ENCODE peak calls at places on chromosome 16, in six cellular contexts. E is H9, B is HCT116, W is B cell, V is ovary, K is GM13977. J is an unnamed sample.

GRCh38 chr16:55207679-55208294 is 116.2 kb upstream of the IRX6 start:
- DNase-seq in E (no peak), B (no peak), W (no peak), V (no peak), K (no peak), J (no peak)

GRCh38 chr16:47983999-47984580 is 171.7 kb downstream of the ABCC12 start:
- DNase-seq in E (no peak), B (no peak), W (no peak), V (no peak), K (no peak), J (no peak)

GRCh38 chr16:17921357-17921978 is 415.1 kb downstream of the NPIPA8 start:
- DNase-seq in E (peak), B (peak), W (peak), V (no peak), K (peak), J (no peak)

GRCh38 chr16:66524601-66525164 is 25.2 kb downstream of the TK2 start:
- DNase-seq in E (no peak), B (no peak), W (peak), V (no peak), K (peak), J (no peak)

GRCh38 chr16:75361936-75362335 is 71.4 kb downstream of the CFDP1 start:
- DNase-seq in E (no peak), B (no peak), W (no peak), V (no peak), K (no peak), J (no peak)

GRCh38 chr16:27920391-27920891 is 143.1 kb downstream of the GSG1L start:
- DNase-seq in E (peak), B (peak), W (no peak), V (no peak), K (no peak), J (no peak)

GRCh38 chr16:23974223-23974622 is 138.4 kb downstream of the PRKCB start:
- DNase-seq in E (peak), B (no peak), W (no peak), V (no peak), K (no peak), J (no peak)

GRCh38 chr16:85126731-85127662 is 14.7 kb upstream of the CIBAR2 start:
- DNase-seq in E (no peak), B (no peak), W (no peak), V (peak), K (no peak), J (peak)

GRCh38 chr16:3890091-3890490 is 9.6 kb upstream of the CREBBP start:
- DNase-seq in E (no peak), B (no peak), W (no peak), V (no peak), K (no peak), J (no peak)

GRCh38 chr16:30659507-30660423 is 1.5 kb downstream of the FBRS start:
- DNase-seq in E (no peak), B (no peak), W (peak), V (peak), K (peak), J (no peak)
- TF ChIP-seq CTCF in E (no peak), B (no peak), W (no peak), V (no peak), K (no peak), J (no peak)

DNA sequence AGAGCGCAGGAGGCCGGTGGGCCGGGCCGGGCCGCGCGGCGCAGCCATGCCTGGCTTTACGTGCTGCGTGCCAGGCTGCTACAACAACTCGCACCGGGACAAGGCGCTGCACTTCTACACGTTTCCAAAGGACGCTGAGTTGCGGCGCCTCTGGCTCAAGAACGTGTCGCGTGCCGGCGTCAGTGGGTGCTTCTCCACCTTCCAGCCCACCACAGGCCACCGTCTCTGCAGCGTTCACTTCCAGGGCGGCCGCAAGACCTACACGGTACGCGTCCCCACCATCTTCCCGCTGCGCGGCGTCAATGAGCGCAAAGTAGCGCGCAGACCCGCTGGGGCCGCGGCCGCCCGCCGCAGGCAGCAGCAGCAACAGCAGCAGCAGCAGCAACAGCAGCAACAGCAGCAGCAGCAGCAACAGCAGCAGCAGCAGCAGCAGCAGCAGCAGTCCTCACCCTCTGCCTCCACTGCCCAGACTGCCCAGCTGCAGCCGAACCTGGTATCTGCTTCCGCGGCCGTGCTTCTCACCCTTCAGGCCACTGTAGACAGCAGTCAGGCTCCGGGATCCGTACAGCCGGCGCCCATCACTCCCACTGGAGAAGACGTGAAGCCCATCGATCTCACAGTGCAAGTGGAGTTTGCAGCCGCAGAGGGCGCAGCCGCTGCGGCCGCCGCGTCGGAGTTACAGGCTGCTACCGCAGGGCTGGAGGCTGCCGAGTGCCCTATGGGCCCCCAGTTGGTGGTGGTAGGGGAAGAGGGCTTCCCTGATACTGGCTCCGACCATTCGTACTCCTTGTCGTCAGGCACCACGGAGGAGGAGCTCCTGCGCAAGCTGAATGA is 606 bp downstream of the THAP11 start:
- DNase-seq in E (peak), B (no peak), W (peak), V (peak), K (peak), J (no peak)
- TF ChIP-seq CTCF in E (peak), B (no peak), W (peak), V (no peak), K (peak), J (peak)

GRCh38 chr16:87303962-87304521 is 13.2 kb downstream of the C16orf95 start:
- DNase-seq in E (no peak), B (no peak), W (peak), V (no peak), K (no peak), J (no peak)

GRCh38 chr16:87303431-87303930 is 13.7 kb downstream of the C16orf95 start:
- DNase-seq in E (no peak), B (no peak), W (peak), V (no peak), K (no peak), J (no peak)

GRCh38 chr16:87304951-87305350 is 12.2 kb downstream of the C16orf95 start:
- DNase-seq in E (no peak), B (no peak), W (no peak), V (no peak), K (no peak), J (no peak)

GRCh38 chr16:87308826-87309225 is 8.4 kb downstream of the C16orf95 start:
- DNase-seq in E (no peak), B (no peak), W (peak), V (no peak), K (no peak), J (no peak)

DNA sequence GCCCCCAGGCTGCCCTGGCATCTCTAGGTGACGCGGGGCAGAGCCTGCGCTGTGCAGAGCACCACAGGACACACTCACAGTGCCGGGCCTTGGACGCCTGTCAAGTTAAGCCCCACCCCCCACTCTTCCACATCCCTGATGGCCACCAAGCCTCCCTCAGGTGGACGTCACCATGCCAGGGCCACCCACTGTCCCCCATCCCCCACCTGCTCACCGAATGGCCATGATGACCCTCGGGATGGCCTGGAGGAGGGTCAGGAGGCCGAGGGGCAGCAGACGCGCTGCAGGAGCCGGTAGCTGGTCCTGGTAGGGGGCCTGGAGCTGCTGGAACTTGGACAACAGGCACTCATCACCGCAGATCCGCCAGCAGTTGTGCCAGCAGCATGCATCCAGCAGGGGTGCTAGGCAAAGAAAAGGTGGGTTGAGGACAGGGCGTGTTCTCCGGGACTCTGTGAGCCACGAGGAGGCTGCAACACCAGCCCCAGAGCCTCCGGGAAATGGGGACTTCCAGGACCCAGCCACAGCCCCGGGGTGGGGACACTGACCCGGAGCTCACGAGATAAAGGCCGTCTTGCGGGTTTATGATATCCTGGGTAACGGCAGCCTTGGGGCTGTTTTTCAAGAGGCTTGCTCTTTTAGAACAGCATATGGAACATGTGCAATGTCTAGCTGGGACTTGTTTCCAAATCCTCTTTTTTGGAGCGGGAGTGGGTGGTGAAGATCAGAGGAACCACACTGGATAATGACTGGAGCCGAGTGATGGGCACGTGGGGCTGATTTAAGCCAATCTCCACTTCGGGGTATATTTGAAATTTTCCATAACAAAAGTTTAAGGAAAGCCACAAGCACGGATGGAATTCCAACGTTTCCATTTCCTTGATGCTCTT is 11.4 kb downstream of the C16orf95 start:
- DNase-seq in E (peak), B (no peak), W (no peak), V (no peak), K (no peak), J (peak)
- TF ChIP-seq CTCF in E (peak), B (peak), W (no peak), V (no peak), K (no peak), J (peak)

GRCh38 chr16:72588554-72588953 is 416.6 kb upstream of the PMFBP1 start:
- DNase-seq in E (no peak), B (no peak), W (no peak), V (no peak), K (no peak), J (no peak)

GRCh38 chr16:72590179-72590937 is 418.4 kb upstream of the PMFBP1 start:
- DNase-seq in E (no peak), B (no peak), W (peak), V (no peak), K (peak), J (no peak)
- TF ChIP-seq CTCF in E (no peak), B (no peak), W (no peak), V (no peak), K (no peak), J (no peak)

GRCh38 chr16:81446318-81447275 is 2.0 kb downstream of the CMIP start:
- DNase-seq in E (no peak), B (no peak), W (no peak), V (no peak), K (peak), J (no peak)

GRCh38 chr16:81443688-81444447 is 740 bp upstream of the CMIP start:
- DNase-seq in E (peak), B (no peak), W (no peak), V (peak), K (no peak), J (no peak)

GRCh38 chr16:81444448-81445121 is at the start of gene CMIP:
- DNase-seq in E (peak), B (peak), W (peak), V (peak), K (peak), J (peak)

GRCh38 chr16:81445926-81446317 is 1.3 kb downstream of the CMIP start:
- DNase-seq in E (no peak), B (no peak), W (no peak), V (no peak), K (no peak), J (no peak)

GRCh38 chr16:81445143-81445922 is 725 bp downstream of the CMIP start:
- DNase-seq in E (no peak), B (no peak), W (no peak), V (peak), K (peak), J (no peak)
- TF ChIP-seq CTCF in E (peak), B (peak), W (peak), V (no peak), K (peak), J (no peak)

GRCh38 chr16:89168381-89169189 is 3.0 kb upstream of the CDH15 start:
- DNase-seq in E (no peak), B (no peak), W (no peak), V (no peak), K (no peak), J (no peak)
- TF ChIP-seq CTCF in E (no peak), B (peak), W (no peak), V (no peak), K (no peak), J (no peak)

J was measured in AG09319.